ENCODE peak calls at places on chromosomes 12 and 14, in seven cellular contexts. K is heart left ventricle, V is suprapubic skin, F is uterus, R is endothelial cell of umbilical vein, T is stomach, W is body of pancreas. S is an unnamed sample.
A peak's percentile ranks its signal among the peaks of the same experiment; 100 is the strongest.

GRCh38 chr14:44767646-44768173 is 194.0 kb downstream of the KLHL28 start:
- DNase-seq in K (no peak), V (no peak), F (no peak), R (no peak), T (no peak), W (no peak), S (no peak)

GRCh38 chr12:70646850-70647249 is 9.6 kb upstream of the PTPRB start:
- DNase-seq in K (no peak), V (no peak), F (no peak), R (peak; percentile 41), T (no peak), W (no peak), S (no peak)

GRCh38 chr14:87613856-87614255 is 379.1 kb downstream of the GALC start:
- DNase-seq in K (no peak), V (no peak), F (no peak), R (no peak), T (no peak), W (no peak), S (no peak)

GRCh38 chr14:103312006-103312635 is 21.9 kb upstream of the EIF5 start:
- DNase-seq in K (no peak), V (no peak), F (no peak), R (no peak), T (no peak), W (no peak), S (no peak)

GRCh38 chr14:92385561-92385960 is 62.6 kb downstream of the SLC24A4 start:
- DNase-seq in K (no peak), V (no peak), F (no peak), R (no peak), T (no peak), W (no peak), S (no peak)

GRCh38 chr12:25195056-25195971 is at the start of the genes DNAI7 and ETFRF1:
- DNase-seq in K (peak; percentile 98), V (peak; percentile 98), F (peak; percentile 98), R (peak; percentile 96), T (peak; percentile 99), W (peak; percentile 99), S (peak; percentile 60)

GRCh38 chr14:35687335-35687939 is 121.7 kb downstream of the RALGAPA1 start:
- DNase-seq in K (no peak), V (no peak), F (no peak), R (peak; percentile 62), T (no peak), W (peak; percentile 55), S (no peak)

GRCh38 chr12:96274331-96274730 is 80.2 kb downstream of the ELK3 start:
- DNase-seq in K (no peak), V (no peak), F (no peak), R (no peak), T (no peak), W (no peak), S (no peak)

GRCh38 chr12:105850103-105850968 is 288.4 kb downstream of the NUAK1 start:
- DNase-seq in K (no peak), V (no peak), F (no peak), R (peak; percentile 48), T (no peak), W (peak; percentile 11), S (no peak)

GRCh38 chr12:107225626-107226025 is 132.3 kb upstream of the CRY1 start:
- DNase-seq in K (no peak), V (no peak), F (no peak), R (no peak), T (no peak), W (no peak), S (no peak)

GRCh38 chr14:20610002-20610765 is 19.0 kb upstream of the RNASE12 start:
- DNase-seq in K (peak; percentile 74), V (no peak), F (peak; percentile 86), R (peak; percentile 79), T (peak; percentile 84), W (peak; percentile 86), S (no peak)

GRCh38 chr14:104442611-104443390 is 136.8 kb upstream of the C14orf180 start:
- DNase-seq in K (no peak), V (peak; percentile 78), F (no peak), R (no peak), T (no peak), W (no peak), S (no peak)

GRCh38 chr12:21751517-21751916 is 23.0 kb downstream of the KCNJ8 start:
- DNase-seq in K (no peak), V (no peak), F (no peak), R (peak; percentile 42), T (no peak), W (peak; percentile 48), S (no peak)

GRCh38 chr12:102016472-102016871 is 45.3 kb downstream of the WASHC3 start:
- DNase-seq in K (no peak), V (no peak), F (no peak), R (no peak), T (no peak), W (no peak), S (no peak)

GRCh38 chr14:50003213-50004021 is 110.5 kb downstream of the ARF6 start:
- DNase-seq in K (peak; percentile 87), V (peak; percentile 93), F (peak; percentile 81), R (peak; percentile 31), T (peak; percentile 85), W (peak; percentile 78), S (peak; percentile 43)
- TF ChIP-seq POLR2A in K (no peak), V (peak; percentile 59), F (peak; percentile 30), R (peak; percentile 64), T (no peak), W (peak; percentile 59), S (no peak)

GRCh38 chr14:30630248-30630647 is 8.1 kb downstream of the SCFD1 start:
- DNase-seq in K (no peak), V (no peak), F (no peak), R (no peak), T (no peak), W (no peak), S (no peak)
- H3K27ac ChIP-seq in K (no peak overlapping the region), V (no peak overlapping the region), F (no peak overlapping the region), R (no peak overlapping the region), T (no peak overlapping the region), W (no peak overlapping the region), S (no peak overlapping the region)

GRCh38 chr12:53451661-53452158 is at the start of gene PCBP2:
- DNase-seq in K (peak; percentile 99), V (peak; percentile 99), F (peak; percentile 98), R (peak; percentile 99), T (peak; percentile 97), W (peak; percentile 99), S (peak; percentile 87)
- TF ChIP-seq POLR2A in K (no peak), V (peak; percentile 62), F (peak; percentile 69), R (no peak), T (no peak), W (peak; percentile 84), S (peak; percentile 76)

DNA sequence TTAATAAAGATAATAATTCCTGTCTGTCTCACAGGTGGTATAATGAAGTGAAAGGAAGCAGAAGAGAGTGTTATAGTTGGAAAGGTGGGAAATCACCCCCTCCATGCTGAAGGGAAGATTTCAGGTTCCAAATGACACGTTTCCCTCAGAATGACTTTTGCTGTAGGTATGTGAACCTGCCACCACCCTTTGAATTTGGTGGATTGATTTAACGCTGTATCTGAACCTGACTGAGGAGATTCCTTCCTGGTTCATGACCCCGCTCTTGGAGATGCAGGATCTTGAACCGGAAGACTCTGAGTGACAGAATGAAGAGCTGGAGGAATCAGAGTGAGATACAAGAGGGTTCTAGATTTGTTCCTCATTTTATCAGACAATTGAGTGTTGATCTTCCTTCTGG is 20.3 kb upstream of the EMP1 start:
- DNase-seq in K (no peak), V (no peak), F (no peak), R (no peak), T (no peak), W (no peak), S (no peak)
- H3K27ac ChIP-seq in K (no peak overlapping the region), V (no peak overlapping the region), F (no peak overlapping the region), R (no peak overlapping the region), T (no peak overlapping the region), W (no peak overlapping the region), S (peak overlapping the region; percentile 86)

DNA sequence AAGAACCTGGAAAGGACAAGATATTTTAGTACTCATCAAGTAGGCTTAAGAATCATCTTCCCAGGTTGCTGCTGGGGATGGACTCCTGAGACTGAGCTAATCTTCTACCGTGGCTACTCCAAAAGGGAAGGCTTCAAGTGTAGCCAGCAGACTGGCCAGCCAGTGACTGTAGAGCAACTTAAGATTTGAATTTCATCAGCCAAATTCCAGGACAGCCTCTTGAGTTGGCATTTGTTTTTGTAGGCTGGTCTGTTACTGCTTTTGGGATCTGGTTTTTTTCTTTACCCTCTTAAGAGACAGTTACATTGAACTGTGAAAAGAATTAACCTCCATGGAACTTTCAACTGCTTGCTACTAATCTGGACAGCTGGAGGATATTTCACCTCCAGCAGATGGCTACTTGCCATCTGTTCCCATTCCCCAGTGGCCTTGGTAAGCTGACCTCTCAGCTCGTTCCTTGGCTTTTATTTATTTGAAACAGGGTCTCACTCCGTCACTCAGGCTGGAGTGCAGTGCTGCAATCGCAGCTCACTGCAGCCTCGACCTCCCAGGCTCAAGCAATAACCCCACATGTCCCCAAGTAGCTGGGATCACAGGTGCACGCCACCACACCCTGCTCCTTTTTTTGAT is 20.7 kb downstream of the VTI1B start:
- DNase-seq in K (no peak), V (no peak), F (no peak), R (no peak), T (no peak), W (no peak), S (no peak)
- TF ChIP-seq POLR2A in K (no peak), V (no peak), F (no peak), R (no peak), T (no peak), W (no peak), S (no peak)

DNA sequence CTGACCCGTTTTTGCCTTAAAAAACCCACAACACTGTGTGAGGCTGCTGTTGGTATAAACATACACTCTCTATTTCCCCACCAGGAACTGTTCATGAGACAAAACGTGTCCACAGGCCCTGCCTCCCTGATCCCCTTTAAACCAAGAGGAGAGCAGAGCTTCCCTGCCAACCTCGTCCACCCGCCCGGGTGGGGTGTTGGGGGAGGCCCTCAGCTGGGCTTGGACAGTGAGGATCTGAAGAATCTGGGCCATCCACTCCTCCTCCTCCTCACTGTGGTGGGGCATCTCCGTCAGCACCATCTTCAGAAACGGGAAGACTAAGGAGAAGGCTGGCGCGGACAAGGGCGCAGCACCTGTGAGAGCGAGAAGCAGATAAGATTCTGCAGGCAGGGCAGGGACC is 36.8 kb downstream of the GCN1 start:
- DNase-seq in K (no peak), V (no peak), F (no peak), R (no peak), T (no peak), W (no peak), S (no peak)
- H3K27ac ChIP-seq in K (no peak overlapping the region), V (no peak overlapping the region), F (no peak overlapping the region), R (no peak overlapping the region), T (no peak overlapping the region), W (no peak overlapping the region), S (no peak overlapping the region)